ENCODE peak calls at places on chromosomes 11 and 22, in five cellular contexts. R is left ventricle myocardium inferior, O is HuH-7.5, H is fibroblast of the conjunctiva, X is endodermal cell. C is an unnamed sample.

GRCh38 chr11:84290647-84291046 is 1004.5 kb upstream of the CCDC90B start:
- DNase-seq in O (no peak), R (no peak), H (no peak), X (no peak), C (no peak)

GRCh38 chr11:1926156-1927031 is 6.9 kb downstream of the TNNT3 start:
- DNase-seq in R (no peak), O (no peak), H (no peak), X (no peak), C (no peak)

GRCh38 chr11:20599424-20600346 is at the start of gene SLC6A5:
- DNase-seq in H (no peak), O (peak; percentile 80), X (peak; percentile 97), R (peak; percentile 32), C (no peak)

GRCh38 chr22:43616645-43617044 is 195.5 kb downstream of the EFCAB6 start:
- DNase-seq in H (no peak), O (no peak), X (no peak), R (no peak), C (no peak)

GRCh38 chr11:131666617-131667016 is 296.2 kb downstream of the NTM start:
- DNase-seq in O (no peak), X (peak; percentile 32), H (no peak), R (no peak), C (no peak)

GRCh38 chr11:58813693-58814092 is 30.8 kb downstream of the GLYATL2 start:
- DNase-seq in O (no peak), R (no peak), H (no peak), X (no peak), C (no peak)

GRCh38 chr11:133467686-133468085 is 64.6 kb downstream of the OPCML start:
- DNase-seq in X (no peak), O (no peak), H (no peak), R (no peak), C (no peak)

GRCh38 chr11:86800956-86801264 is 568 bp downstream of the PRSS23 start:
- DNase-seq in H (no peak), R (no peak), X (no peak), O (no peak), C (no peak)

GRCh38 chr11:29119116-29119515 is 897.7 kb downstream of the KCNA4 start:
- DNase-seq in H (peak; percentile 34), X (no peak), O (no peak), R (no peak), C (no peak)

GRCh38 chr11:73157141-73158010 is 15.3 kb upstream of the FCHSD2 start:
- DNase-seq in R (peak; percentile 72), X (peak; percentile 38), O (no peak), H (no peak), C (no peak)

GRCh38 chr11:92227233-92227593 is 2.6 kb downstream of the FAT3 start:
- DNase-seq in H (no peak), O (no peak), R (no peak), X (peak; percentile 74), C (no peak)

GRCh38 chr22:17237031-17237668 is 17.9 kb upstream of the ADA2 start:
- DNase-seq in O (no peak), R (no peak), X (no peak), H (no peak), C (no peak)

GRCh38 chr22:31646186-31647019 is 15.6 kb downstream of the PISD start:
- DNase-seq in X (no peak), R (no peak), O (no peak), H (peak; percentile 54), C (peak; percentile 57)

GRCh38 chr22:37218771-37219411 is 6.6 kb upstream of the SSTR3 start:
- DNase-seq in H (no peak), R (no peak), O (no peak), X (no peak), C (no peak)

GRCh38 chr11:121554552-121554951 is 101.8 kb upstream of the SORL1-AS1 start:
- DNase-seq in X (no peak), O (no peak), H (no peak), R (no peak), C (no peak)

GRCh38 chr11:69166186-69167115 is 10.7 kb downstream of the SMIM38 start:
- DNase-seq in R (peak; percentile 30), O (peak; percentile 88), H (peak; percentile 58), X (peak; percentile 83), C (peak; percentile 82)

GRCh38 chr11:64865286-64866172 is 12.9 kb downstream of the EHD1 start:
- DNase-seq in H (no peak), O (no peak), X (no peak), R (no peak), C (no peak)

GRCh38 chr22:35313311-35314121 is 13.8 kb downstream of the TOM1 start:
- DNase-seq in X (no peak), O (peak; percentile 31), R (peak; percentile 70), H (no peak), C (no peak)

GRCh38 chr11:77467233-77467632 is 6.7 kb downstream of the PAK1 start:
- DNase-seq in H (no peak), O (no peak), X (no peak), R (no peak), C (no peak)

GRCh38 chr11:134282121-134283045 is 6.2 kb downstream of the GLB1L3 start:
- DNase-seq in X (no peak), O (no peak), R (peak; percentile 41), H (no peak), C (no peak)

GRCh38 chr11:11545285-11546275 is 76.2 kb downstream of the GALNT18 start:
- DNase-seq in X (no peak), O (no peak), R (no peak), H (no peak), C (no peak)

GRCh38 chr11:103529217-103529684 is 420.0 kb downstream of the DYNC2H1 start:
- DNase-seq in R (no peak), H (no peak), X (no peak), O (no peak), C (no peak)

GRCh38 chr11:72234514-72234830 is 9.5 kb downstream of the PHOX2A start:
- DNase-seq in R (no peak), H (no peak), X (peak; percentile 12), O (no peak), C (no peak)